ENCODE peak calls at places on chromosomes 5 and 9, in four cellular contexts. A is K562, I is SK-N-SH, B is GM12878. M is an unnamed sample.

GRCh38 chr5:89313044-89313443 is 430.1 kb upstream of the MEF2C start:
- DNase-seq in A (no peak), I (no peak), B (no peak), M (no peak)

GRCh38 chr9:1469996-1470395 is 419.8 kb downstream of the DMRT2 start:
- DNase-seq in A (no peak), I (no peak), B (peak; percentile 68), M (no peak)

GRCh38 chr9:31393240-31393639 is 991.2 kb upstream of the ACO1 start:
- DNase-seq in A (no peak), I (peak; percentile 6), B (no peak), M (no peak)

GRCh38 chr9:127772603-127773002 is 5.9 kb downstream of the SH2D3C start:
- DNase-seq in A (no peak), I (no peak), B (no peak), M (no peak)

GRCh38 chr9:111349766-111350165 is 19.7 kb upstream of the OR2K2 start:
- DNase-seq in A (no peak), I (no peak), B (no peak), M (peak; percentile 89)

GRCh38 chr5:6496207-6496584 is 47.5 kb downstream of the UBE2QL1 start:
- DNase-seq in A (no peak), I (no peak), B (peak; percentile 97), M (no peak)

GRCh38 chr5:55903121-55903701 is 52.1 kb downstream of the IL31RA start:
- DNase-seq in A (no peak), I (no peak), B (peak; percentile 70), M (no peak)

GRCh38 chr5:88695232-88695631 is 187.8 kb downstream of the MEF2C start:
- DNase-seq in A (no peak), I (no peak), B (no peak), M (no peak)

GRCh38 chr9:86434039-86434726 is 80.0 kb upstream of the TUT7 start:
- DNase-seq in A (peak; percentile 22), I (peak; percentile 56), B (no peak), M (peak; percentile 39)

GRCh38 chr5:137957948-137958347 is 68.7 kb downstream of the PKD2L2 start:
- DNase-seq in A (no peak), I (no peak), B (no peak), M (no peak)

GRCh38 chr5:151683444-151683843 is 3.3 kb downstream of the SPARC start:
- DNase-seq in A (no peak), I (no peak), B (no peak), M (no peak)

GRCh38 chr5:148833122-148833521 is 6.7 kb downstream of the ADRB2 start:
- DNase-seq in A (no peak), I (no peak), B (no peak), M (no peak)

GRCh38 chr5:31383734-31384133 is 148.2 kb downstream of the DROSHA start:
- DNase-seq in A (peak; percentile 35), I (peak; percentile 46), B (no peak), M (no peak)

GRCh38 chr9:4222357-4222756 is 77.5 kb downstream of the GLIS3 start:
- DNase-seq in A (no peak), I (no peak), B (no peak), M (no peak)

GRCh38 chr5:172454355-172455086 is at the start of gene SH3PXD2B:
- DNase-seq in A (peak; percentile 71), I (peak; percentile 94), B (no peak), M (peak; percentile 52)

GRCh38 chr9:107932036-107932435 is 442.5 kb upstream of the KLF4 start:
- DNase-seq in A (no peak), I (no peak), B (no peak), M (no peak)

GRCh38 chr5:15604986-15605385 is 105.0 kb downstream of the FBXL7 start:
- DNase-seq in A (no peak), I (no peak), B (no peak), M (no peak)

GRCh38 chr5:141695627-141696180 is 13.7 kb upstream of the ARAP3 start:
- DNase-seq in A (no peak), I (peak; percentile 50), B (no peak), M (no peak)

GRCh38 chr5:153223376-153223775 is 267.1 kb upstream of the GRIA1 start:
- DNase-seq in A (no peak), I (no peak), B (no peak), M (no peak)

GRCh38 chr9:133680250-133680975 is 44.2 kb downstream of the DBH start:
- DNase-seq in A (no peak), I (no peak), B (no peak), M (no peak)

GRCh38 chr9:121706149-121706548 is 54.7 kb downstream of the DAB2IP start:
- DNase-seq in A (no peak), I (no peak), B (no peak), M (no peak)
- TF ChIP-seq GABPA in A (no peak), I (no peak), B (no peak), M (no peak)

DNA sequence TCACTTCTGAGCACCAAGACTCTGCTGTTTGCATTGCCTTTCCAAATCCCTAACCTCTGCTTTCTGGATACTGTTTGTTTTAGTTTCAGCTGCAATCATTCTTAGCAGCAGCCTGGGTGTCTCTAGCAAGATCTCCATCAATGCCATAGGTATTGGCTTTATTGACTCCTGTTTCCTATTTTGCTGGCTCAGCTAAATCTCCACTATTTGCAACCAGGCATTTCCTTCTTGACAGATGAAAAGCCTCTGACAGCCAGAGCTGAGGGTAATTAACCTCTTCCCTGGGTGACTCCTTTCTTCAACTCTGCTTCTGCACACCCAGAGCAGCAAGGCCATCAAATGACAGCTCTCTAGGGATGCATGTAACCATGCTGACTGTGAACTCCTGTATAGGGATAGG is 293.5 kb downstream of the TRIM32 start:
- DNase-seq in A (no peak), I (no peak), B (no peak), M (no peak)
- TF ChIP-seq ZBTB33 in A (no peak), I (no peak), B (no peak), M (no peak)

GRCh38 chr9:77663754-77664153 is 15.6 kb upstream of the GNA14 start:
- DNase-seq in A (no peak), I (peak; percentile 44), B (no peak), M (no peak)
- TF ChIP-seq GABPA in A (no peak), I (no peak), B (no peak), M (no peak)

GRCh38 chr9:14303110-14303509 is 10.8 kb downstream of the NFIB start:
- DNase-seq in A (no peak), I (no peak), B (no peak), M (no peak)
- TF ChIP-seq ZBTB33 in A (no peak), I (no peak), B (no peak), M (no peak)

DNA sequence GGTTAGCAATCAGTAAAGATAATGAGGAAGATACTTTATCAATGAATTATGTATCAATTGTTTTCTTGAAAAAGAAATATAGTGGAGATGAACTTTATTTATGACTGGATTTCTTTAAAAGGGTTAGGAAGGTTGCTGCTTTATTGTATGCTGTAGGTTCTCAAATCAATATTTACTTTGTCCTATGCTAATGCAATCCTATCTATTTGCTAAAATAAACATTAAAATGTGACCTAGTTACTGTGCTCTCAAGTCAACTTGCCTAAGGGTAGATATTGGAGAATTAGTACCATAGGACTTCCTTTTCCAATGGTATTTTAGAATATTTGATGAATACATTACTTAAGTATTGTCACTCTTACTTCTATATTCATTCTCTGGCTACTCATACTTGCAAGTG is 348.7 kb upstream of the ISL1 start:
- DNase-seq in A (no peak), I (no peak), B (no peak), M (no peak)
- TF ChIP-seq GABPA in A (no peak), I (no peak), B (no peak), M (no peak)

DNA sequence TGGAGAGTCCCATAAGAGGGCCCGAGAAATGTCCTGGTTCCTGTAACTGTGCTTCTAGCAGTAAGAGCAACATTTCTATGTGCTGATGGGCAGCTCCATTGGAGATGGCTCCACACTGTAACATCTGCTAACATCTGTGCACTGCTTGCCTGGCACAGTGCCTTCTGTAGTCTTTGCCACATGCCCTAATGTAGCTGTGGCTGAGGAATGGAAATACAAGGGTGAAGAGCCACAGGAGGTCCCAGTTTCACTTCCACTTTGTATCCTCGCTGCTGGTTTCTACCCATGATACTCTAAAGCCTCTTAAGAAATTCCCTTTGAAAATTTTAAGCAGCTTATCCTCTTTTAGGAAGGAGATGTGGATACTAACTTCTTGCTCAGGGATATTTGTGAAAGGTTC is 97.4 kb downstream of the HOMER1 start:
- DNase-seq in A (no peak), I (peak; percentile 2), B (peak; percentile 39), M (no peak)
- TF ChIP-seq ZBTB33 in A (no peak), I (no peak), B (no peak), M (no peak)